ENCODE peak calls at places on chromosome 20, in seven cellular contexts. One of them, this sample, is unnamed.

GRCh38 chr20:42678895-42679294 is 510.8 kb downstream of the PTPRT start:
- DNase-seq in effector CD4-positive, alpha-beta T cell: no peak
- DNase-seq in ELR: no peak
- DNase-seq in coronary artery: no peak
- DNase-seq in MV-4-11: no peak
- DNase-seq in H7: peak
- DNase-seq in HuH-7: peak
- DNase-seq in this sample: no peak

GRCh38 chr20:32181606-32182005 is 25.9 kb downstream of the PLAGL2 start:
- DNase-seq in coronary artery: no peak
- DNase-seq in H7: no peak
- DNase-seq in MV-4-11: no peak
- DNase-seq in HuH-7: no peak
- DNase-seq in effector CD4-positive, alpha-beta T cell: no peak
- DNase-seq in ELR: no peak
- DNase-seq in this sample: no peak

GRCh38 chr20:42430059-42430458 is 759.6 kb downstream of the PTPRT start:
- DNase-seq in coronary artery: no peak
- DNase-seq in H7: no peak
- DNase-seq in HuH-7: no peak
- DNase-seq in effector CD4-positive, alpha-beta T cell: no peak
- DNase-seq in MV-4-11: no peak
- DNase-seq in ELR: no peak
- DNase-seq in this sample: no peak

GRCh38 chr20:57456116-57456515 is 64.9 kb downstream of the RBM38 start:
- DNase-seq in coronary artery: no peak
- DNase-seq in HuH-7: no peak
- DNase-seq in ELR: no peak
- DNase-seq in H7: no peak
- DNase-seq in effector CD4-positive, alpha-beta T cell: no peak
- DNase-seq in MV-4-11: no peak
- DNase-seq in this sample: no peak

GRCh38 chr20:40849456-40849855 is 160.4 kb upstream of the MAFB start:
- DNase-seq in MV-4-11: no peak
- DNase-seq in coronary artery: no peak
- DNase-seq in effector CD4-positive, alpha-beta T cell: no peak
- DNase-seq in ELR: no peak
- DNase-seq in HuH-7: no peak
- DNase-seq in H7: no peak
- DNase-seq in this sample: no peak

GRCh38 chr20:23049933-23050838 is 714 bp upstream of the THBD start:
- DNase-seq in HuH-7: no peak
- DNase-seq in effector CD4-positive, alpha-beta T cell: no peak
- DNase-seq in ELR: peak
- DNase-seq in MV-4-11: peak
- DNase-seq in coronary artery: peak
- DNase-seq in H7: peak
- DNase-seq in this sample: no peak

GRCh38 chr20:59657459-59658046 is 53.2 kb downstream of the PHACTR3 start:
- DNase-seq in ELR: no peak
- DNase-seq in effector CD4-positive, alpha-beta T cell: no peak
- DNase-seq in HuH-7: no peak
- DNase-seq in H7: no peak
- DNase-seq in coronary artery: no peak
- DNase-seq in MV-4-11: no peak
- DNase-seq in this sample: no peak

GRCh38 chr20:6040958-6041807 is 12.7 kb downstream of the LRRN4 start:
- DNase-seq in coronary artery: no peak
- DNase-seq in effector CD4-positive, alpha-beta T cell: no peak
- DNase-seq in HuH-7: no peak
- DNase-seq in ELR: no peak
- DNase-seq in MV-4-11: no peak
- DNase-seq in H7: peak
- DNase-seq in this sample: no peak

GRCh38 chr20:34064286-34064685 is 47.8 kb downstream of the EIF2S2 start:
- DNase-seq in effector CD4-positive, alpha-beta T cell: no peak
- DNase-seq in HuH-7: no peak
- DNase-seq in coronary artery: no peak
- DNase-seq in H7: no peak
- DNase-seq in ELR: no peak
- DNase-seq in MV-4-11: no peak
- DNase-seq in this sample: no peak

GRCh38 chr20:64119681-64120341 is 12.4 kb upstream of the NPBWR2 start:
- DNase-seq in coronary artery: no peak
- DNase-seq in HuH-7: no peak
- DNase-seq in MV-4-11: no peak
- DNase-seq in effector CD4-positive, alpha-beta T cell: no peak
- DNase-seq in H7: peak
- DNase-seq in ELR: no peak
- DNase-seq in this sample: no peak

GRCh38 chr20:49573900-49574416 is 6.0 kb upstream of the PTGIS start:
- DNase-seq in MV-4-11: no peak
- DNase-seq in effector CD4-positive, alpha-beta T cell: no peak
- DNase-seq in coronary artery: peak
- DNase-seq in H7: no peak
- DNase-seq in HuH-7: no peak
- DNase-seq in ELR: peak
- DNase-seq in this sample: no peak

GRCh38 chr20:22690000-22690399 is 105.6 kb upstream of the FOXA2 start:
- DNase-seq in H7: no peak
- DNase-seq in ELR: no peak
- DNase-seq in coronary artery: no peak
- DNase-seq in effector CD4-positive, alpha-beta T cell: no peak
- DNase-seq in MV-4-11: peak
- DNase-seq in HuH-7: no peak
- DNase-seq in this sample: no peak

GRCh38 chr20:25238319-25239037 is 9.4 kb upstream of the PYGB start:
- DNase-seq in coronary artery: no peak
- DNase-seq in H7: no peak
- DNase-seq in HuH-7: no peak
- DNase-seq in MV-4-11: no peak
- DNase-seq in ELR: peak
- DNase-seq in effector CD4-positive, alpha-beta T cell: no peak
- DNase-seq in this sample: no peak

GRCh38 chr20:50450961-50451752 is 59.0 kb upstream of the PTPN1 start:
- DNase-seq in effector CD4-positive, alpha-beta T cell: no peak
- DNase-seq in coronary artery: no peak
- DNase-seq in ELR: peak
- DNase-seq in MV-4-11: peak
- DNase-seq in H7: peak
- DNase-seq in HuH-7: peak
- DNase-seq in this sample: no peak

GRCh38 chr20:59806578-59806975 is 126.9 kb downstream of the SYCP2 start:
- DNase-seq in H7: no peak
- DNase-seq in MV-4-11: no peak
- DNase-seq in HuH-7: no peak
- DNase-seq in ELR: no peak
- DNase-seq in effector CD4-positive, alpha-beta T cell: no peak
- DNase-seq in coronary artery: peak
- DNase-seq in this sample: no peak

GRCh38 chr20:64116541-64117423 is 9.4 kb upstream of the NPBWR2 start:
- DNase-seq in effector CD4-positive, alpha-beta T cell: no peak
- DNase-seq in H7: no peak
- DNase-seq in HuH-7: no peak
- DNase-seq in coronary artery: no peak
- DNase-seq in ELR: no peak
- DNase-seq in MV-4-11: no peak
- DNase-seq in this sample: no peak

GRCh38 chr20:59733326-59733725 is 129.0 kb downstream of the PHACTR3 start:
- DNase-seq in H7: no peak
- DNase-seq in HuH-7: no peak
- DNase-seq in ELR: no peak
- DNase-seq in coronary artery: peak
- DNase-seq in MV-4-11: peak
- DNase-seq in effector CD4-positive, alpha-beta T cell: no peak
- DNase-seq in this sample: no peak

GRCh38 chr20:25459111-25459830 is 51.8 kb downstream of the GINS1 start:
- DNase-seq in effector CD4-positive, alpha-beta T cell: no peak
- DNase-seq in ELR: no peak
- DNase-seq in HuH-7: no peak
- DNase-seq in H7: peak
- DNase-seq in MV-4-11: no peak
- DNase-seq in coronary artery: no peak
- DNase-seq in this sample: no peak

GRCh38 chr20:9363673-9364072 is 150.7 kb upstream of the LAMP5 start:
- DNase-seq in H7: no peak
- DNase-seq in effector CD4-positive, alpha-beta T cell: no peak
- DNase-seq in HuH-7: no peak
- DNase-seq in ELR: peak
- DNase-seq in coronary artery: no peak
- DNase-seq in MV-4-11: no peak
- DNase-seq in this sample: no peak

GRCh38 chr20:63364801-63365585 is 3.8 kb upstream of the CHRNA4 start:
- DNase-seq in MV-4-11: no peak
- DNase-seq in HuH-7: no peak
- DNase-seq in H7: no peak
- DNase-seq in ELR: no peak
- DNase-seq in effector CD4-positive, alpha-beta T cell: no peak
- DNase-seq in coronary artery: no peak
- DNase-seq in this sample: no peak

GRCh38 chr20:52193133-52193532 is 1.6 kb upstream of the ZFP64 start:
- DNase-seq in coronary artery: no peak
- DNase-seq in effector CD4-positive, alpha-beta T cell: no peak
- DNase-seq in HuH-7: no peak
- DNase-seq in H7: no peak
- DNase-seq in MV-4-11: no peak
- DNase-seq in ELR: no peak
- DNase-seq in this sample: no peak